ENCODE peak calls at places on chromosome 6, in seven cellular contexts. T is psoas muscle, X is ovary, R is GM23338, H is MM.1S, V is vagina, M is adrenal gland. P is an unnamed sample. For H3K4me1, the result is how much of the 10 kb centered on the place peaks cover.

GRCh38 chr6:169092375-169092774 is 161.3 kb downstream of the THBS2 start:
- DNase-seq in T (no peak), X (no peak), R (no peak), H (no peak), V (no peak), M (no peak), P (no peak)

GRCh38 chr6:63844287-63844686 is 208.7 kb downstream of the PHF3 start:
- DNase-seq in T (no peak), X (no peak), R (no peak), H (no peak), V (no peak), M (no peak), P (no peak)

GRCh38 chr6:110389689-110390382 is 25.5 kb downstream of the DDO start:
- DNase-seq in T (no peak), X (no peak), R (no peak), H (peak), V (no peak), M (no peak), P (no peak)

GRCh38 chr6:3878048-3878666 is 29.0 kb downstream of the FAM50B start:
- DNase-seq in T (no peak), X (no peak), R (no peak), H (no peak), V (no peak), M (no peak), P (no peak)

GRCh38 chr6:9520417-9521151 is 894.3 kb downstream of the TFAP2A start:
- DNase-seq in T (no peak), X (no peak), R (no peak), H (no peak), V (no peak), M (no peak), P (no peak)

GRCh38 chr6:149566372-149567193 is at the start of gene GINM1:
- DNase-seq in T (peak), X (peak), R (peak), H (peak), V (no peak), M (peak), P (peak)

GRCh38 chr6:151485616-151486015 is 8.2 kb upstream of the CCDC170 start:
- DNase-seq in T (no peak), X (no peak), R (no peak), H (no peak), V (no peak), M (no peak), P (no peak)

GRCh38 chr6:3920321-3920720 is 71.1 kb downstream of the FAM50B start:
- DNase-seq in T (no peak), X (no peak), R (no peak), H (no peak), V (no peak), M (no peak), P (no peak)

GRCh38 chr6:69290116-69290515 is 506.7 kb downstream of the LMBRD1 start:
- DNase-seq in T (no peak), X (no peak), R (no peak), H (no peak), V (no peak), M (no peak), P (no peak)

GRCh38 chr6:75381878-75382633 is 97.5 kb upstream of the TMEM30A start:
- DNase-seq in T (no peak), X (no peak), R (no peak), H (no peak), V (no peak), M (no peak), P (no peak)

GRCh38 chr6:119241124-119241491 is 108.5 kb downstream of the MAN1A1 start:
- DNase-seq in T (no peak), X (peak), R (no peak), H (no peak), V (no peak), M (no peak), P (no peak)

GRCh38 chr6:151240036-151240685 is 394 bp downstream of the AKAP12 start:
- DNase-seq in T (peak), X (peak), R (peak), H (no peak), V (no peak), M (peak), P (peak)

GRCh38 chr6:159978291-159979135 is 9.6 kb downstream of the IGF2R start:
- DNase-seq in T (no peak), X (no peak), R (peak), H (peak), V (no peak), M (no peak), P (no peak)

GRCh38 chr6:20056350-20056992 is 155.8 kb downstream of the MBOAT1 start:
- DNase-seq in T (no peak), X (no peak), R (peak), H (peak), V (no peak), M (no peak), P (no peak)

GRCh38 chr6:117555882-117556498 is 46.3 kb downstream of the GOPC start:
- DNase-seq in T (no peak), X (no peak), R (peak), H (peak), V (no peak), M (peak), P (no peak)

GRCh38 chr6:125285936-125286335 is 15.8 kb downstream of the HDDC2 start:
- DNase-seq in T (no peak), X (no peak), R (no peak), H (no peak), V (no peak), M (no peak), P (no peak)

GRCh38 chr6:77038801-77039200 is 424.5 kb downstream of the HTR1B start:
- DNase-seq in T (no peak), X (no peak), R (no peak), H (no peak), V (no peak), M (no peak), P (no peak)

GRCh38 chr6:86706449-86706848 is 230.9 kb upstream of the HTR1E start:
- DNase-seq in T (no peak), X (no peak), R (peak), H (peak), V (no peak), M (no peak), P (no peak)
- TF ChIP-seq CTCF in T (no peak), X (no peak), R (peak), H (peak), V (no peak), M (no peak), P (no peak)

GRCh38 chr6:42322676-42323075 is 105.0 kb upstream of the MRPS10 start:
- DNase-seq in T (no peak), X (no peak), R (peak), H (no peak), V (no peak), M (no peak), P (no peak)
- H3K4me1 ChIP-seq in T (under half), X (under half), R (under half), H (under half), V (under half), M (under half), P (under half)

GRCh38 chr6:35025241-35026188 is 115.6 kb downstream of the TCP11 start:
- DNase-seq in T (no peak), X (no peak), R (peak), H (no peak), V (no peak), M (no peak), P (no peak)
- TF ChIP-seq CTCF in T (no peak), X (no peak), R (peak), H (no peak), V (no peak), M (no peak), P (no peak)

DNA sequence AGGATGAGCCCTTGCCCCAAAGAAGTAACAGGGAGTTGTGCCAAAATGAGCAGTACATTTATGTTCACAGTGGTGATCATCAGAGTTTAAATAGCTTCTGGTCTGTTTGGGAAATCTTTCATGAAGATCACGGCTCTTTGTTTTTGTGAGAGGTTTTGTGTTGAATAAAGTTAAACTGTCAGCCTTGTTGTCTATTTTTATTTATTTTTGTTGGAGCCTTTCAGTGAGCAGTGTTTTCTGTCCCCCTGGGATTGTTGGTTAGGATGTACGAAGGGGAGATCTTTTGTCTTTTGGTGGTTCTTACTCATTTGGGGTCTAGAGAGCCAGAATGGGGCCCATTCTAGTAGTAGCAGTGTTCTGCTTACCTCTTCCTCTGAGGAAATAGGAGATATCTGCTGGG is 157.2 kb downstream of the JARID2 start:
- DNase-seq in T (no peak), X (no peak), R (no peak), H (no peak), V (no peak), M (no peak), P (no peak)
- H3K4me1 ChIP-seq in T (half or more), X (under half), R (half or more), H (under half), V (under half), M (half or more), P (half or more)

GRCh38 chr6:107418118-107418517 is 41.2 kb downstream of the PDSS2 start:
- DNase-seq in T (no peak), X (no peak), R (peak), H (peak), V (no peak), M (no peak), P (no peak)
- TF ChIP-seq CTCF in T (no peak), X (no peak), R (peak), H (peak), V (no peak), M (no peak), P (no peak)

GRCh38 chr6:33632603-33633039 is 11.5 kb downstream of the ITPR3 start:
- DNase-seq in T (peak), X (peak), R (peak), H (no peak), V (no peak), M (peak), P (no peak)

GRCh38 chr6:33633084-33633461 is 12.0 kb downstream of the ITPR3 start:
- DNase-seq in T (no peak), X (no peak), R (no peak), H (no peak), V (no peak), M (no peak), P (no peak)

GRCh38 chr6:33634986-33635385 is 13.9 kb downstream of the ITPR3 start:
- DNase-seq in T (no peak), X (no peak), R (no peak), H (no peak), V (no peak), M (no peak), P (no peak)

GRCh38 chr6:33633462-33634158 is 12.5 kb downstream of the ITPR3 start:
- DNase-seq in T (peak), X (peak), R (peak), H (peak), V (no peak), M (peak), P (peak)

DNA sequence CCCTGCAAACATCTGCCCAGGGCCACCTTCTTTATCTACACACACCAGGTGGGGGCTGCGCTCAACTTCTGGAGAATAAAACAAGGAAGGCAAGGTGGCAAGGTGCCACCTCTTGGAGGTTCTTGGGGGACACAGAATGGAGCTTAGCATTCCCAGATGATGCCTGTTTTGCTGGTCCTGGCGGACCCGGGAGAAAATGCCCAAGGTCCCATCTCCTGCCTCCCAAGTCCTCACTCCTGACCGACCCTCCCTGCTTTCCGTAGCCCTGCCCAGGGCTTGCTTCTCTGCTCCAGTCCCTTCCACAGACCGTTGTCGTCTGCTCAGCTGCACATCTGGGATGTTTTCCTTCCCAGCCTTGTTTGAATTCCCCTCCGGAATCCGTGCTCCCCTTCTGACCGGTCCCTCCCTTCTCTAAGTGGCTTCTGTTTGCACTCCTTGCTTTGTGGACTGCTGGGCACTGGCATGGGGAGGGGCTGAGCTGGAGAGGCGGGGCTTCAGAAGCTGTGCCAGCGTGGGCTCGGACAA is 13.1 kb downstream of the ITPR3 start:
- DNase-seq in T (no peak), X (peak), R (no peak), H (no peak), V (no peak), M (no peak), P (no peak)
- H3K4me1 ChIP-seq in T (under half), X (under half), R (under half), H (under half), V (under half), M (under half), P (under half)

DNA sequence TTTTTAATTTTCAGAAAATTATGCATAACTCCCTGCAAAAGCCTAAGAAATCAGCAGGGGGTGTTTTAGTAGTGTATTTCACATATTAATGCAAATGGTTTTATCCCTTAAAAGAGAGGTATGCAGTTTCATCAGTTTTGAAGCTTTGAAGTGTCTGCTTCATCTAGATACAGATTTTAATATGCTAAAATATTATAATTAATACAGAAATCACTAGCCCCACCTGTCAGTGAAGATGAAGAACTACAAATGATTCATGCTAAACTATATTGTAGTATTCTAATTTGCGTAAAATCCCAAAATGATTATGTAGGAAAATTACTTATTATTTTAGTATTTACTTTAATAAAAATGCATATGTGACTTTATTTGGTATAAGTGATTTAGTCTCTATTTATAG is 2.9 kb upstream of the TFB1M start:
- DNase-seq in T (no peak), X (no peak), R (no peak), H (no peak), V (no peak), M (no peak), P (no peak)
- TF ChIP-seq CTCF in T (peak), X (no peak), R (peak), H (no peak), V (no peak), M (peak), P (peak)

DNA sequence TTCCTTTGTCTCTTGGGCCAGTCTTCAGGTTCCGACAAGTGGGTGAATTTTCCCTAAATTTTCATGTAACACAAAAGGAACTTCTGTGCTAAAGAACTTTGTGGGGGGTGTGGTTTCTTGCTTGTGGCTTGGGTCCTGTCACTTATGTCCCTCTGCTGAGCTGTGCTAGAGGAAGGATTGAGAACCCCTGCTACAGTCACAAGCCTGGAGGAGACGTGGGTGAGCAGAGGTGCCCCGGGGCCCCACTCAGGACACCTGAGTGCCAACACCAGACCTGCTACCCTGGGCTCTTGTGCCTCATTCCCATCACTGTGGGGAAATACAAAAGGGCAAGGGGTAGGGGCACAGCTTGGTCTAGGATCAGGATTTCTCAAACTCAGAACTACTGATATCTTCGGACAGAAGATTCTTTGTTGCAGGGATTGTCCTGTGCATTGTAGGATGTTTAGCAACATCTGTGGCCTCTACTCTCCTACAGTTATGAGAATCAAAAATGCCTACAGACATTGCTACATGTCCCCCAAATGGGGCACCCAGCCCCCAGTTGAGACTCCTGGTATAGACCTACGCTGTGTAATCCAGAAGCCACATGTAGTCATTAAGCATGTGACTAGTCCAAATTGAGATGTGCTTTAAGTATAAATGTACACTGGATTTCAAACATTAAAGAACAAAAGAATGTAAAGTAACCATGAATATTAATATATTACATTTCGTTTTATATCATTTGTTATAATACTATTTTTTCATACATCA is 128.7 kb downstream of the LY86 start:
- DNase-seq in T (no peak), X (no peak), R (no peak), H (no peak), V (no peak), M (no peak), P (no peak)
- H3K4me1 ChIP-seq in T (under half), X (under half), R (under half), H (under half), V (under half), M (under half), P (under half)